ENCODE peak calls at places on chromosomes 12 and 14, in nine cellular contexts. J is left ventricle myocardium superior; Z is AG10803; U is activated T-cell treated with anti-CD3 and anti-CD28 coated beads, Interleukin-2, amount 50 U/mL, for 1 hour; O is left lung; X is tibial nerve; D is GM12865; N is OCI-LY7; G is epithelial cell of esophagus. P is an unnamed sample.

GRCh38 chr14:68675233-68675577 is 117.7 kb downstream of the ZFP36L1 start:
- DNase-seq in J (no peak), Z (peak), U (no peak), O (no peak), X (no peak), D (no peak), N (no peak), G (peak), P (no peak)

GRCh38 chr12:2501464-2502181 is 293.1 kb upstream of the FKBP4 start:
- DNase-seq in J (peak), Z (no peak), U (no peak), O (no peak), X (no peak), D (no peak), N (no peak), G (no peak), P (no peak)

GRCh38 chr12:68158427-68158826 is 1.1 kb downstream of the IFNG start:
- DNase-seq in J (no peak), Z (peak), U (no peak), O (no peak), X (no peak), D (peak), N (peak), G (peak), P (no peak)

GRCh38 chr14:104554608-104555401 is 24.8 kb upstream of the C14orf180 start:
- DNase-seq in J (peak), Z (no peak), U (no peak), O (peak), X (no peak), D (no peak), N (no peak), G (no peak), P (no peak)

GRCh38 chr14:104758981-104759975 is 6.3 kb downstream of the SIVA1 start:
- DNase-seq in J (peak), Z (no peak), U (no peak), O (peak), X (no peak), D (no peak), N (no peak), G (no peak), P (no peak)

GRCh38 chr12:6195665-6196535 is 4.3 kb upstream of the CD9 start:
- DNase-seq in J (peak), Z (peak), U (peak), O (peak), X (peak), D (peak), N (peak), G (peak), P (peak)

GRCh38 chr12:102939670-102940222 is 17.7 kb upstream of the ASCL1 start:
- DNase-seq in J (no peak), Z (no peak), U (no peak), O (no peak), X (no peak), D (peak), N (no peak), G (no peak), P (no peak)

GRCh38 chr14:96263347-96264199 is 7.6 kb downstream of the BDKRB1 start:
- DNase-seq in J (no peak), Z (no peak), U (no peak), O (peak), X (no peak), D (peak), N (peak), G (no peak), P (no peak)

GRCh38 chr12:54051916-54052744 is 1.5 kb upstream of the HOXC4 start:
- DNase-seq in J (no peak), Z (no peak), U (no peak), O (no peak), X (no peak), D (no peak), N (no peak), G (no peak), P (no peak)

GRCh38 chr12:3658327-3659163 is 94.4 kb downstream of the CRACR2A start:
- DNase-seq in J (peak), Z (no peak), U (peak), O (no peak), X (no peak), D (peak), N (peak), G (peak), P (peak)

GRCh38 chr12:49432616-49433015 is 65.4 kb downstream of the SPATS2 start:
- DNase-seq in J (no peak), Z (no peak), U (no peak), O (no peak), X (no peak), D (no peak), N (no peak), G (no peak), P (no peak)

GRCh38 chr12:31900271-31900670 is 58.9 kb upstream of the RESF1 start:
- DNase-seq in J (no peak), Z (no peak), U (no peak), O (no peak), X (no peak), D (peak), N (no peak), G (no peak), P (no peak)

GRCh38 chr12:30515351-30515750 is 180.3 kb downstream of the IPO8 start:
- DNase-seq in J (no peak), Z (no peak), U (no peak), O (no peak), X (no peak), D (no peak), N (peak), G (no peak), P (no peak)

GRCh38 chr14:57560681-57561080 is 67.0 kb upstream of the CCDC198 start:
- DNase-seq in J (no peak), Z (no peak), U (no peak), O (no peak), X (no peak), D (no peak), N (no peak), G (no peak), P (no peak)

GRCh38 chr12:96445743-96446655 is 43.4 kb upstream of the CFAP54 start:
- DNase-seq in J (no peak), Z (peak), U (peak), O (no peak), X (no peak), D (peak), N (peak), G (peak), P (peak)

GRCh38 chr14:34826661-34827060 is 48.5 kb downstream of the BAZ1A start:
- DNase-seq in J (no peak), Z (peak), U (no peak), O (no peak), X (no peak), D (no peak), N (no peak), G (peak), P (peak)

GRCh38 chr14:99531221-99532096 is 50.2 kb downstream of the CCNK start:
- DNase-seq in J (no peak), Z (peak), U (no peak), O (no peak), X (no peak), D (no peak), N (no peak), G (no peak), P (peak)

GRCh38 chr12:77113971-77114370 is 48.6 kb upstream of the E2F7 start:
- DNase-seq in J (no peak), Z (no peak), U (no peak), O (no peak), X (no peak), D (no peak), N (no peak), G (no peak), P (no peak)

GRCh38 chr12:127991408-127991940 is 275.5 kb upstream of the TMEM132C start:
- DNase-seq in J (no peak), Z (no peak), U (no peak), O (no peak), X (no peak), D (no peak), N (no peak), G (no peak), P (no peak)

P was measured in AG20443.